ENCODE peak calls at places on chromosomes 16 and 17, in four cellular contexts. One of them, this sample, is unnamed. For H3K4me1, the result is how much of the 10 kb centered on the place peaks cover.

GRCh38 chr16:78461087-78461486 is 361.6 kb downstream of the WWOX start:
- DNase-seq in prostate gland: no peak
- DNase-seq in heart left ventricle: no peak
- DNase-seq in aorta: no peak
- DNase-seq in this sample: no peak

GRCh38 chr17:83203472-83204221 is 124.2 kb downstream of the METRNL start:
- DNase-seq in heart left ventricle: peak
- DNase-seq in prostate gland: peak
- DNase-seq in aorta: peak
- DNase-seq in this sample: peak

GRCh38 chr16:84922351-84923135 is 88.8 kb downstream of the ZDHHC7 start:
- DNase-seq in heart left ventricle: peak
- DNase-seq in prostate gland: no peak
- DNase-seq in aorta: peak
- DNase-seq in this sample: peak

GRCh38 chr17:51120357-51120738 is 320 bp downstream of the SPAG9 start:
- DNase-seq in aorta: no peak
- DNase-seq in prostate gland: peak
- DNase-seq in heart left ventricle: peak
- DNase-seq in this sample: no peak

GRCh38 chr16:84909686-84910085 is 89.9 kb downstream of the CRISPLD2 start:
- DNase-seq in aorta: no peak
- DNase-seq in prostate gland: no peak
- DNase-seq in heart left ventricle: no peak
- DNase-seq in this sample: no peak

GRCh38 chr17:34400301-34400931 is 37.4 kb upstream of the CCL1 start:
- DNase-seq in aorta: no peak
- DNase-seq in heart left ventricle: no peak
- DNase-seq in prostate gland: no peak
- DNase-seq in this sample: no peak

GRCh38 chr16:23245268-23245667 is 56.8 kb upstream of the SCNN1B start:
- DNase-seq in heart left ventricle: peak
- DNase-seq in aorta: peak
- DNase-seq in prostate gland: peak
- DNase-seq in this sample: no peak

GRCh38 chr17:48149174-48150106 is 41.9 kb downstream of the SNX11 start:
- DNase-seq in prostate gland: no peak
- DNase-seq in aorta: no peak
- DNase-seq in heart left ventricle: no peak
- DNase-seq in this sample: no peak

GRCh38 chr16:67430504-67431076 is 331 bp upstream of the HSD11B2 start:
- DNase-seq in prostate gland: peak
- DNase-seq in aorta: peak
- DNase-seq in heart left ventricle: no peak
- DNase-seq in this sample: no peak

GRCh38 chr17:71793550-71793949 is 327.3 kb upstream of the SOX9 start:
- DNase-seq in prostate gland: no peak
- DNase-seq in aorta: no peak
- DNase-seq in heart left ventricle: no peak
- DNase-seq in this sample: no peak

GRCh38 chr17:7889166-7889584 is 586 bp downstream of the CHD3 start:
- DNase-seq in heart left ventricle: peak
- DNase-seq in prostate gland: peak
- DNase-seq in aorta: peak
- DNase-seq in this sample: peak

GRCh38 chr17:83050651-83051422 is 28.6 kb upstream of the METRNL start:
- DNase-seq in heart left ventricle: no peak
- DNase-seq in prostate gland: no peak
- DNase-seq in aorta: no peak
- DNase-seq in this sample: peak

GRCh38 chr17:82302991-82303943 is 14.1 kb downstream of the CD7 start:
- DNase-seq in prostate gland: no peak
- DNase-seq in aorta: peak
- DNase-seq in heart left ventricle: no peak
- DNase-seq in this sample: no peak

GRCh38 chr17:31073411-31073810 is 21.4 kb upstream of the NF1 start:
- DNase-seq in heart left ventricle: no peak
- DNase-seq in prostate gland: no peak
- DNase-seq in aorta: no peak
- DNase-seq in this sample: no peak

GRCh38 chr16:86929149-86929871 is 351.0 kb downstream of the FOXL1 start:
- DNase-seq in aorta: peak
- DNase-seq in prostate gland: no peak
- DNase-seq in heart left ventricle: peak
- DNase-seq in this sample: no peak

GRCh38 chr16:30619643-30620042 is 9.5 kb upstream of the ZNF689 start:
- DNase-seq in aorta: no peak
- DNase-seq in heart left ventricle: no peak
- DNase-seq in prostate gland: no peak
- DNase-seq in this sample: no peak

GRCh38 chr17:58327363-58328194 is 1.0 kb downstream of the TSPOAP1 start:
- DNase-seq in aorta: no peak
- DNase-seq in prostate gland: no peak
- DNase-seq in heart left ventricle: no peak
- DNase-seq in this sample: no peak

GRCh38 chr16:59295474-59295873 is 561.4 kb upstream of the GOT2 start:
- DNase-seq in prostate gland: no peak
- DNase-seq in heart left ventricle: no peak
- DNase-seq in aorta: no peak
- DNase-seq in this sample: no peak

GRCh38 chr17:68461589-68461988 is 4.3 kb upstream of the WIPI1 start:
- DNase-seq in heart left ventricle: no peak
- DNase-seq in aorta: no peak
- DNase-seq in prostate gland: no peak
- DNase-seq in this sample: peak

GRCh38 chr16:71709231-71709781 is 15.2 kb downstream of the PHLPP2 start:
- DNase-seq in heart left ventricle: no peak
- DNase-seq in prostate gland: no peak
- DNase-seq in aorta: no peak
- DNase-seq in this sample: no peak

GRCh38 chr17:14791221-14791620 is 473.9 kb downstream of the PMP22 start:
- DNase-seq in heart left ventricle: no peak
- DNase-seq in prostate gland: no peak
- DNase-seq in aorta: no peak
- DNase-seq in this sample: no peak

GRCh38 chr16:3643095-3643730 is 11.3 kb upstream of the DNASE1 start:
- DNase-seq in prostate gland: no peak
- DNase-seq in aorta: no peak
- DNase-seq in heart left ventricle: no peak
- DNase-seq in this sample: no peak

GRCh38 chr16:88296437-88297177 is 86.2 kb upstream of the ZNF469 start:
- DNase-seq in prostate gland: no peak
- DNase-seq in aorta: no peak
- DNase-seq in heart left ventricle: no peak
- DNase-seq in this sample: no peak

GRCh38 chr16:85246973-85247372 is 134.7 kb upstream of the CIBAR2 start:
- DNase-seq in prostate gland: no peak
- DNase-seq in heart left ventricle: no peak
- DNase-seq in aorta: no peak
- DNase-seq in this sample: no peak

GRCh38 chr17:20703781-20704180 is 124.3 kb downstream of the CDRT15L2 start:
- DNase-seq in aorta: no peak
- DNase-seq in heart left ventricle: no peak
- DNase-seq in prostate gland: no peak
- DNase-seq in this sample: no peak

GRCh38 chr17:83061586-83061985 is 17.8 kb upstream of the METRNL start:
- DNase-seq in aorta: no peak
- DNase-seq in heart left ventricle: no peak
- DNase-seq in prostate gland: no peak
- DNase-seq in this sample: no peak

GRCh38 chr16:11585460-11586374 is 1.0 kb downstream of the LITAF start:
- DNase-seq in aorta: peak
- DNase-seq in heart left ventricle: no peak
- DNase-seq in prostate gland: no peak
- DNase-seq in this sample: peak

GRCh38 chr16:1691956-1692355 is 13.9 kb downstream of the JPT2 start:
- DNase-seq in prostate gland: no peak
- DNase-seq in aorta: no peak
- DNase-seq in heart left ventricle: no peak
- DNase-seq in this sample: no peak

GRCh38 chr16:85168732-85169256 is 56.5 kb upstream of the CIBAR2 start:
- DNase-seq in heart left ventricle: peak
- DNase-seq in aorta: peak
- DNase-seq in prostate gland: no peak
- DNase-seq in this sample: peak

GRCh38 chr16:59044616-59045015 is 310.5 kb upstream of the GOT2 start:
- DNase-seq in aorta: no peak
- DNase-seq in prostate gland: no peak
- DNase-seq in heart left ventricle: no peak
- DNase-seq in this sample: no peak

DNA sequence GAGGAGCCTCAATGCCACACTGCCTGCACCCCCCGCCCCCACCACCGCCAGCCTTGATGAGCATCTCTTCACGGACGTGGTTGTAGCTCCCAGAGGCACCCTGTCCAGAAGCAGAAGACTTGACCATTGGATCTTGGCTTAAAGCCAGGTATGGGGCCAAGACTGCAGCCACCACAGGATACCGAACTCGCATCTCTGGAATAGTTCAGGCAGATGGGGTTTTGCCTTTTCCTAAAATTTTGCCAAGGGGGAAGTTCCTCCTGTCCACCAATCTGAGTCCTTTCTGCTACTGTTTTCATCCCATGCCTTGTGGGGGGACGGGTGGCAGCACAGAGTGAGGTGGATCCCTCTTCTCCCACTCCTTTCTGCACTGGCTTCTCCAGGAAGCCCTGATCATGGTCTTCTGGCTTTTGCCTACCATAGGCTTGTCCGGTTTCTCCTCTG is 939 bp downstream of the CORO6 start:
- DNase-seq in prostate gland: no peak
- DNase-seq in aorta: no peak
- DNase-seq in heart left ventricle: no peak
- DNase-seq in this sample: no peak
- H3K4me3 ChIP-seq in prostate gland: peak
- H3K4me3 ChIP-seq in aorta: no peak
- H3K4me3 ChIP-seq in heart left ventricle: peak
- H3K4me3 ChIP-seq in this sample: no peak

GRCh38 chr17:4341616-4341977 is 24.9 kb downstream of the UBE2G1 start:
- DNase-seq in aorta: no peak
- DNase-seq in prostate gland: no peak
- DNase-seq in heart left ventricle: no peak
- DNase-seq in this sample: no peak
- H3K27ac ChIP-seq in aorta: no peak
- H3K27ac ChIP-seq in prostate gland: no peak
- H3K27ac ChIP-seq in heart left ventricle: no peak
- H3K27ac ChIP-seq in this sample: no peak

GRCh38 chr17:78742901-78743300 is 39.2 kb downstream of the CYTH1 start:
- DNase-seq in prostate gland: no peak
- DNase-seq in heart left ventricle: no peak
- DNase-seq in aorta: no peak
- DNase-seq in this sample: no peak
- H3K4me1 ChIP-seq in prostate gland: under half
- H3K4me1 ChIP-seq in heart left ventricle: half or more
- H3K4me1 ChIP-seq in aorta: under half
- H3K4me1 ChIP-seq in this sample: under half

DNA sequence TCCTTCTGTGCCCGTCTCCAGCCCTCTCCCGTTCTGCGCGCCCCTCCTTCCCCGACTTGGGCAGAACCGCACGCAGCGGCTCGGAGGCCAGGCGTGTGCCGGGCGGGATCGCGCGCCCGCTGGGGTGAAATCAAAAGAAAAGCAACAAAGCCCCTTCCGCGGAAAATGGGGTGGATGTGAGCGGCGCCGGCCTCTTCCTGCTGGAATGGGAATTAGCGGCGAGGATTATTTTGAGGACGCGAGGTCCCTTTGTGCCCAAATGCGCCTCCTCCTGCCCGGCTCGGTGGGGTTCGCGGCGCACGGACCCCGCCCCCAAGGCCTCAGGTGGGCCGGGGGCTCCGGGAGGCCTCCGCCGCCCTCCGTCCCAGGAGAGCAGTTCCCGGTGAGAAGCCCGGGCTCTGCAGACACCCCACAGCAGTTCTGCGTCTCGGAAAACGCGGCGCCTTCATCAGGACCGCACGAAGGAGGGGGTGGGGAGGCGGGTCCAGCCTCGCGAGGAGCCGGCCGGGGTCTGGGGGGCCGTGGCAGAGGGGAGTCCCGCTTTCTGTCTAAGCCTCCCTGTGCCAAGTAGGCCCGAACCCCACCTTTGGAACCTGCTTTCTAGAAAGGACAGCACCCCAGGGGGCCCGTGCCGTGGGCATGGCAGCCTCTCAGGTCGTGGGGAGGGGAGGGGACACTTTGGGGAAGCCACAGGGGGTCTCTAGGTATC is 91.0 kb upstream of the CBX4 start:
- DNase-seq in aorta: no peak
- DNase-seq in heart left ventricle: no peak
- DNase-seq in prostate gland: no peak
- DNase-seq in this sample: no peak
- H3K4me3 ChIP-seq in aorta: no peak
- H3K4me3 ChIP-seq in heart left ventricle: peak
- H3K4me3 ChIP-seq in prostate gland: peak
- H3K4me3 ChIP-seq in this sample: no peak

DNA sequence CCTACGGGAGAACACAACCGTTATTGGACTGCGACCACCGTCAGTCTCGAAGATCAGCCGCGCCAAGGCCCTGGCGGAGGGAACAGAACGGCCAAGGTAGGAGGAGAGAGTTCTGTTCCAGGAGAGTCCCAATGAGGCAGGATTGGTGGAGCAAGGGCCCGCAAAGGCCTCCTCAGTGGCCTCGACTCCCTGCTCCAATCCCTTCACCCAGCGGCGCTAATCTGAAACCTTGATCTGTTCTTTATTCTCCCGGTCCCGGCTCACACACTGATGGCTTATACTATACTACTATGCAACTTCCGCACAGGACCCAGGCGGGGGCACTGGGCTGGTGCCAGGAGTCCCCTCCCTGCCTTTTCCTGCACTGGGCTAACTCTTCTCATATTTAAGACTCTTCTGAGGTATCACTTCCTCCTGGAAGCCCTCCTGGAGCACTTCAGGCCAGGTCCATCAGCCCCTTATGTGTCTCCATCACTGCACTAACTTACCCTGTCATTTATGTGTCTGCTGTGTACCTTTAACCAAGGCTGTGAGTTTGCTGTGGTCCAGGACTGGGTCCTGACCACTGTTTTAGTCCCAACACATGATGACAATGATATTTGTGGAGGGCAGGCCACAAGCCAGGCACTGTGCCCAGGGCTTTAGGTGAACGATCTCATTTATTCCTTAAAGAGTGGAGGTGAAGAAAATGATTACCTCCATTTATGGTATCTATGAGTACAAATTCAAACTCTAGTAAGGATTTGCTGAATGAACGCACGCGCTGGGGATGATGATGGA is 6.9 kb downstream of the CCDC102A start:
- DNase-seq in heart left ventricle: no peak
- DNase-seq in prostate gland: no peak
- DNase-seq in aorta: no peak
- DNase-seq in this sample: no peak
- H3K27ac ChIP-seq in heart left ventricle: no peak
- H3K27ac ChIP-seq in prostate gland: no peak
- H3K27ac ChIP-seq in aorta: no peak
- H3K27ac ChIP-seq in this sample: no peak

DNA sequence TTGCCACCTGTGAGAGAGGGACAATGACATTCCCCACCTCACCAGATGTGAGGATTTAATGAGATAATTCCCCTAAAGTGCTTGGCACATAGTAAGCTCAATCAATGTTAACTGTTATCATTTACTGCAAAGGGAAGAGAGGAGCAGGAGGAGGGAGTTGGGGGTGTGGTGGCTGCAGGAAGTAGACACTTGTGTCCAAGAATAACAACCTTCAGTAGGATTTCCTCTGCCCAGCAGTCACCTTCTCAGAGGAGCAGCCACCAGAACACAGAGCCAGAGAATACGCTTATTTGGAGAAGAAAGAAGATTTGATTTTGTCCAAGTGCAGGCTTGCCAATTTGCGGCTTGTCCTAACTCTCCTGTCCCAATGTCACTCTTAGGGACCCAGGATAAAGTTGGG is 10.2 kb downstream of the CBX4 start:
- DNase-seq in heart left ventricle: no peak
- DNase-seq in prostate gland: no peak
- DNase-seq in aorta: no peak
- DNase-seq in this sample: no peak
- H3K4me1 ChIP-seq in heart left ventricle: half or more
- H3K4me1 ChIP-seq in prostate gland: under half
- H3K4me1 ChIP-seq in aorta: under half
- H3K4me1 ChIP-seq in this sample: half or more